ENCODE peak calls at places on chromosomes 3 and 15, in nine cellular contexts. One of them, this sample, is unnamed.

GRCh38 chr3:177603137-177603603 is 405.9 kb upstream of the TBL1XR1 start:
- DNase-seq in stimulated activated naive B cell treated with anti-CD40 and anti-IgM and Interleukin-4, amounts not matched to agents 10 μg/mL and 1 μg/mL and 100 μg/mL, for 72 hours: peak; percentile 14
- DNase-seq in neuronal stem cell: no peak
- DNase-seq in amniotic stem cell: no peak
- DNase-seq in WTC11: no peak
- DNase-seq in PC-3: no peak
- DNase-seq in lung microvascular endothelial cell: no peak
- DNase-seq in COR-L47: no peak
- DNase-seq in NCI-H460: no peak
- DNase-seq in this sample: no peak

GRCh38 chr3:133869601-133870000 is 26.1 kb downstream of the RAB6B start:
- DNase-seq in stimulated activated naive B cell treated with anti-CD40 and anti-IgM and Interleukin-4, amounts not matched to agents 10 μg/mL and 1 μg/mL and 100 μg/mL, for 72 hours: no peak
- DNase-seq in neuronal stem cell: no peak
- DNase-seq in amniotic stem cell: no peak
- DNase-seq in WTC11: no peak
- DNase-seq in PC-3: no peak
- DNase-seq in lung microvascular endothelial cell: no peak
- DNase-seq in COR-L47: no peak
- DNase-seq in NCI-H460: no peak
- DNase-seq in this sample: no peak

GRCh38 chr3:116897382-116897781 is 187.8 kb downstream of the TUSC7 start:
- DNase-seq in stimulated activated naive B cell treated with anti-CD40 and anti-IgM and Interleukin-4, amounts not matched to agents 10 μg/mL and 1 μg/mL and 100 μg/mL, for 72 hours: no peak
- DNase-seq in neuronal stem cell: no peak
- DNase-seq in amniotic stem cell: no peak
- DNase-seq in WTC11: no peak
- DNase-seq in PC-3: no peak
- DNase-seq in lung microvascular endothelial cell: no peak
- DNase-seq in COR-L47: no peak
- DNase-seq in NCI-H460: no peak
- DNase-seq in this sample: no peak

GRCh38 chr3:190442240-190442639 is 7.5 kb downstream of the TMEM207 start:
- DNase-seq in stimulated activated naive B cell treated with anti-CD40 and anti-IgM and Interleukin-4, amounts not matched to agents 10 μg/mL and 1 μg/mL and 100 μg/mL, for 72 hours: no peak
- DNase-seq in neuronal stem cell: no peak
- DNase-seq in amniotic stem cell: no peak
- DNase-seq in WTC11: no peak
- DNase-seq in PC-3: no peak
- DNase-seq in lung microvascular endothelial cell: no peak
- DNase-seq in COR-L47: no peak
- DNase-seq in NCI-H460: no peak
- DNase-seq in this sample: no peak

GRCh38 chr3:52704611-52705437 is 767 bp downstream of the GLT8D1 start:
- DNase-seq in stimulated activated naive B cell treated with anti-CD40 and anti-IgM and Interleukin-4, amounts not matched to agents 10 μg/mL and 1 μg/mL and 100 μg/mL, for 72 hours: no peak
- DNase-seq in neuronal stem cell: no peak
- DNase-seq in amniotic stem cell: no peak
- DNase-seq in WTC11: no peak
- DNase-seq in PC-3: peak; percentile 30
- DNase-seq in lung microvascular endothelial cell: peak; percentile 32
- DNase-seq in COR-L47: no peak
- DNase-seq in NCI-H460: no peak
- DNase-seq in this sample: peak; percentile 72

GRCh38 chr15:71136159-71137137 is 21.2 kb downstream of the THSD4 start:
- DNase-seq in stimulated activated naive B cell treated with anti-CD40 and anti-IgM and Interleukin-4, amounts not matched to agents 10 μg/mL and 1 μg/mL and 100 μg/mL, for 72 hours: no peak
- DNase-seq in neuronal stem cell: no peak
- DNase-seq in amniotic stem cell: peak; percentile 35
- DNase-seq in WTC11: no peak
- DNase-seq in PC-3: peak; percentile 92
- DNase-seq in lung microvascular endothelial cell: peak; percentile 86
- DNase-seq in COR-L47: no peak
- DNase-seq in NCI-H460: no peak
- DNase-seq in this sample: no peak

GRCh38 chr3:122513386-122514122 is 1.2 kb downstream of the KPNA1 start:
- DNase-seq in stimulated activated naive B cell treated with anti-CD40 and anti-IgM and Interleukin-4, amounts not matched to agents 10 μg/mL and 1 μg/mL and 100 μg/mL, for 72 hours: no peak
- DNase-seq in neuronal stem cell: peak; percentile 6
- DNase-seq in amniotic stem cell: peak; percentile 56
- DNase-seq in WTC11: no peak
- DNase-seq in PC-3: peak; percentile 17
- DNase-seq in lung microvascular endothelial cell: peak; percentile 20
- DNase-seq in COR-L47: no peak
- DNase-seq in NCI-H460: no peak
- DNase-seq in this sample: no peak

GRCh38 chr3:148101061-148101460 is 596.6 kb upstream of the AGTR1 start:
- DNase-seq in stimulated activated naive B cell treated with anti-CD40 and anti-IgM and Interleukin-4, amounts not matched to agents 10 μg/mL and 1 μg/mL and 100 μg/mL, for 72 hours: no peak
- DNase-seq in neuronal stem cell: no peak
- DNase-seq in amniotic stem cell: no peak
- DNase-seq in WTC11: no peak
- DNase-seq in PC-3: no peak
- DNase-seq in lung microvascular endothelial cell: no peak
- DNase-seq in COR-L47: no peak
- DNase-seq in NCI-H460: no peak
- DNase-seq in this sample: no peak

GRCh38 chr3:79085166-79085565 is 682.6 kb downstream of the ROBO1 start:
- DNase-seq in stimulated activated naive B cell treated with anti-CD40 and anti-IgM and Interleukin-4, amounts not matched to agents 10 μg/mL and 1 μg/mL and 100 μg/mL, for 72 hours: no peak
- DNase-seq in neuronal stem cell: no peak
- DNase-seq in amniotic stem cell: no peak
- DNase-seq in WTC11: no peak
- DNase-seq in PC-3: no peak
- DNase-seq in lung microvascular endothelial cell: no peak
- DNase-seq in COR-L47: no peak
- DNase-seq in NCI-H460: no peak
- DNase-seq in this sample: no peak

GRCh38 chr3:65974505-65974904 is 64.2 kb downstream of the MAGI1 start:
- DNase-seq in stimulated activated naive B cell treated with anti-CD40 and anti-IgM and Interleukin-4, amounts not matched to agents 10 μg/mL and 1 μg/mL and 100 μg/mL, for 72 hours: no peak
- DNase-seq in neuronal stem cell: no peak
- DNase-seq in amniotic stem cell: no peak
- DNase-seq in WTC11: peak; percentile 23
- DNase-seq in PC-3: no peak
- DNase-seq in lung microvascular endothelial cell: no peak
- DNase-seq in COR-L47: no peak
- DNase-seq in NCI-H460: no peak
- DNase-seq in this sample: no peak

GRCh38 chr15:100945006-100945405 is 25.8 kb downstream of the LRRK1 start:
- DNase-seq in stimulated activated naive B cell treated with anti-CD40 and anti-IgM and Interleukin-4, amounts not matched to agents 10 μg/mL and 1 μg/mL and 100 μg/mL, for 72 hours: no peak
- DNase-seq in neuronal stem cell: no peak
- DNase-seq in amniotic stem cell: no peak
- DNase-seq in WTC11: no peak
- DNase-seq in PC-3: no peak
- DNase-seq in lung microvascular endothelial cell: no peak
- DNase-seq in COR-L47: no peak
- DNase-seq in NCI-H460: no peak
- DNase-seq in this sample: no peak

GRCh38 chr3:190414297-190414696 is 26.3 kb downstream of the CLDN16 start:
- DNase-seq in stimulated activated naive B cell treated with anti-CD40 and anti-IgM and Interleukin-4, amounts not matched to agents 10 μg/mL and 1 μg/mL and 100 μg/mL, for 72 hours: no peak
- DNase-seq in neuronal stem cell: no peak
- DNase-seq in amniotic stem cell: no peak
- DNase-seq in WTC11: no peak
- DNase-seq in PC-3: no peak
- DNase-seq in lung microvascular endothelial cell: no peak
- DNase-seq in COR-L47: no peak
- DNase-seq in NCI-H460: no peak
- DNase-seq in this sample: no peak

GRCh38 chr3:60856299-60857046 is 394.8 kb downstream of the FHIT start:
- DNase-seq in stimulated activated naive B cell treated with anti-CD40 and anti-IgM and Interleukin-4, amounts not matched to agents 10 μg/mL and 1 μg/mL and 100 μg/mL, for 72 hours: no peak
- DNase-seq in neuronal stem cell: no peak
- DNase-seq in amniotic stem cell: no peak
- DNase-seq in WTC11: no peak
- DNase-seq in PC-3: no peak
- DNase-seq in lung microvascular endothelial cell: no peak
- DNase-seq in COR-L47: no peak
- DNase-seq in NCI-H460: no peak
- DNase-seq in this sample: no peak

GRCh38 chr3:146834917-146835316 is 229.8 kb upstream of the PLSCR5 start:
- DNase-seq in stimulated activated naive B cell treated with anti-CD40 and anti-IgM and Interleukin-4, amounts not matched to agents 10 μg/mL and 1 μg/mL and 100 μg/mL, for 72 hours: no peak
- DNase-seq in neuronal stem cell: no peak
- DNase-seq in amniotic stem cell: no peak
- DNase-seq in WTC11: no peak
- DNase-seq in PC-3: no peak
- DNase-seq in lung microvascular endothelial cell: no peak
- DNase-seq in COR-L47: peak; percentile 63
- DNase-seq in NCI-H460: no peak
- DNase-seq in this sample: no peak

GRCh38 chr15:40793216-40793989 is 13.5 kb upstream of the ZFYVE19 start:
- DNase-seq in stimulated activated naive B cell treated with anti-CD40 and anti-IgM and Interleukin-4, amounts not matched to agents 10 μg/mL and 1 μg/mL and 100 μg/mL, for 72 hours: no peak
- DNase-seq in neuronal stem cell: no peak
- DNase-seq in amniotic stem cell: peak; percentile 86
- DNase-seq in WTC11: no peak
- DNase-seq in PC-3: peak; percentile 98
- DNase-seq in lung microvascular endothelial cell: peak; percentile 98
- DNase-seq in COR-L47: no peak
- DNase-seq in NCI-H460: peak; percentile 82
- DNase-seq in this sample: no peak

GRCh38 chr15:47965297-47965696 is 155.5 kb upstream of the SLC24A5 start:
- DNase-seq in stimulated activated naive B cell treated with anti-CD40 and anti-IgM and Interleukin-4, amounts not matched to agents 10 μg/mL and 1 μg/mL and 100 μg/mL, for 72 hours: no peak
- DNase-seq in neuronal stem cell: no peak
- DNase-seq in amniotic stem cell: no peak
- DNase-seq in WTC11: no peak
- DNase-seq in PC-3: no peak
- DNase-seq in lung microvascular endothelial cell: no peak
- DNase-seq in COR-L47: no peak
- DNase-seq in NCI-H460: no peak
- DNase-seq in this sample: no peak

GRCh38 chr3:195907730-195908438 is 467 bp downstream of the TNK2 start:
- DNase-seq in stimulated activated naive B cell treated with anti-CD40 and anti-IgM and Interleukin-4, amounts not matched to agents 10 μg/mL and 1 μg/mL and 100 μg/mL, for 72 hours: peak; percentile 59
- DNase-seq in neuronal stem cell: no peak
- DNase-seq in amniotic stem cell: no peak
- DNase-seq in WTC11: no peak
- DNase-seq in PC-3: peak; percentile 56
- DNase-seq in lung microvascular endothelial cell: no peak
- DNase-seq in COR-L47: no peak
- DNase-seq in NCI-H460: no peak
- DNase-seq in this sample: peak; percentile 75

GRCh38 chr15:95013379-95013778 is 782.0 kb downstream of the MCTP2 start:
- DNase-seq in stimulated activated naive B cell treated with anti-CD40 and anti-IgM and Interleukin-4, amounts not matched to agents 10 μg/mL and 1 μg/mL and 100 μg/mL, for 72 hours: no peak
- DNase-seq in neuronal stem cell: no peak
- DNase-seq in amniotic stem cell: no peak
- DNase-seq in WTC11: no peak
- DNase-seq in PC-3: no peak
- DNase-seq in lung microvascular endothelial cell: no peak
- DNase-seq in COR-L47: no peak
- DNase-seq in NCI-H460: no peak
- DNase-seq in this sample: no peak

GRCh38 chr3:38562467-38562925 is 66.4 kb downstream of the EXOG start:
- DNase-seq in stimulated activated naive B cell treated with anti-CD40 and anti-IgM and Interleukin-4, amounts not matched to agents 10 μg/mL and 1 μg/mL and 100 μg/mL, for 72 hours: no peak
- DNase-seq in neuronal stem cell: no peak
- DNase-seq in amniotic stem cell: no peak
- DNase-seq in WTC11: no peak
- DNase-seq in PC-3: no peak
- DNase-seq in lung microvascular endothelial cell: no peak
- DNase-seq in COR-L47: no peak
- DNase-seq in NCI-H460: no peak
- DNase-seq in this sample: no peak

GRCh38 chr3:16658004-16658932 is 53.0 kb upstream of the DAZL start:
- DNase-seq in stimulated activated naive B cell treated with anti-CD40 and anti-IgM and Interleukin-4, amounts not matched to agents 10 μg/mL and 1 μg/mL and 100 μg/mL, for 72 hours: no peak
- DNase-seq in neuronal stem cell: peak; percentile 73
- DNase-seq in amniotic stem cell: no peak
- DNase-seq in WTC11: peak; percentile 20
- DNase-seq in PC-3: no peak
- DNase-seq in lung microvascular endothelial cell: no peak
- DNase-seq in COR-L47: peak; percentile 61
- DNase-seq in NCI-H460: no peak
- DNase-seq in this sample: peak; percentile 49

GRCh38 chr3:128482857-128483656 is 9.9 kb downstream of the GATA2 start:
- DNase-seq in stimulated activated naive B cell treated with anti-CD40 and anti-IgM and Interleukin-4, amounts not matched to agents 10 μg/mL and 1 μg/mL and 100 μg/mL, for 72 hours: no peak
- DNase-seq in neuronal stem cell: no peak
- DNase-seq in amniotic stem cell: peak; percentile 96
- DNase-seq in WTC11: peak; percentile 47
- DNase-seq in PC-3: peak; percentile 72
- DNase-seq in lung microvascular endothelial cell: peak; percentile 98
- DNase-seq in COR-L47: no peak
- DNase-seq in NCI-H460: no peak
- DNase-seq in this sample: peak; percentile 62

GRCh38 chr3:129576514-129577345 is 29.7 kb downstream of the PLXND1 start:
- DNase-seq in stimulated activated naive B cell treated with anti-CD40 and anti-IgM and Interleukin-4, amounts not matched to agents 10 μg/mL and 1 μg/mL and 100 μg/mL, for 72 hours: peak; percentile 68
- DNase-seq in neuronal stem cell: no peak
- DNase-seq in amniotic stem cell: no peak
- DNase-seq in WTC11: no peak
- DNase-seq in PC-3: no peak
- DNase-seq in lung microvascular endothelial cell: peak; percentile 53
- DNase-seq in COR-L47: peak; percentile 85
- DNase-seq in NCI-H460: no peak
- DNase-seq in this sample: no peak

GRCh38 chr3:180180795-180181194 is 144.1 kb upstream of the PEX5L start:
- DNase-seq in stimulated activated naive B cell treated with anti-CD40 and anti-IgM and Interleukin-4, amounts not matched to agents 10 μg/mL and 1 μg/mL and 100 μg/mL, for 72 hours: no peak
- DNase-seq in neuronal stem cell: no peak
- DNase-seq in amniotic stem cell: no peak
- DNase-seq in WTC11: no peak
- DNase-seq in PC-3: no peak
- DNase-seq in lung microvascular endothelial cell: no peak
- DNase-seq in COR-L47: no peak
- DNase-seq in NCI-H460: no peak
- DNase-seq in this sample: no peak

GRCh38 chr3:111715911-111716523 is 120.9 kb upstream of the ZBED2 start:
- DNase-seq in stimulated activated naive B cell treated with anti-CD40 and anti-IgM and Interleukin-4, amounts not matched to agents 10 μg/mL and 1 μg/mL and 100 μg/mL, for 72 hours: no peak
- DNase-seq in neuronal stem cell: no peak
- DNase-seq in amniotic stem cell: peak; percentile 20
- DNase-seq in WTC11: peak; percentile 27
- DNase-seq in PC-3: peak; percentile 87
- DNase-seq in lung microvascular endothelial cell: peak; percentile 68
- DNase-seq in COR-L47: peak; percentile 69
- DNase-seq in NCI-H460: peak; percentile 49
- DNase-seq in this sample: peak; percentile 34

GRCh38 chr3:52193059-52193458 is 4.9 kb upstream of the ALAS1 start:
- DNase-seq in stimulated activated naive B cell treated with anti-CD40 and anti-IgM and Interleukin-4, amounts not matched to agents 10 μg/mL and 1 μg/mL and 100 μg/mL, for 72 hours: no peak
- DNase-seq in neuronal stem cell: no peak
- DNase-seq in amniotic stem cell: peak; percentile 23
- DNase-seq in WTC11: no peak
- DNase-seq in PC-3: peak; percentile 86
- DNase-seq in lung microvascular endothelial cell: peak; percentile 26
- DNase-seq in COR-L47: no peak
- DNase-seq in NCI-H460: no peak
- DNase-seq in this sample: no peak

GRCh38 chr3:131591394-131591990 is 88.7 kb upstream of the MRPL3 start:
- DNase-seq in stimulated activated naive B cell treated with anti-CD40 and anti-IgM and Interleukin-4, amounts not matched to agents 10 μg/mL and 1 μg/mL and 100 μg/mL, for 72 hours: no peak
- DNase-seq in neuronal stem cell: no peak
- DNase-seq in amniotic stem cell: no peak
- DNase-seq in WTC11: no peak
- DNase-seq in PC-3: peak; percentile 47
- DNase-seq in lung microvascular endothelial cell: peak; percentile 8
- DNase-seq in COR-L47: no peak
- DNase-seq in NCI-H460: no peak
- DNase-seq in this sample: peak; percentile 40

GRCh38 chr3:96900600-96900999 is 86.2 kb downstream of the EPHA6 start:
- DNase-seq in stimulated activated naive B cell treated with anti-CD40 and anti-IgM and Interleukin-4, amounts not matched to agents 10 μg/mL and 1 μg/mL and 100 μg/mL, for 72 hours: no peak
- DNase-seq in neuronal stem cell: no peak
- DNase-seq in amniotic stem cell: no peak
- DNase-seq in WTC11: no peak
- DNase-seq in PC-3: no peak
- DNase-seq in lung microvascular endothelial cell: no peak
- DNase-seq in COR-L47: no peak
- DNase-seq in NCI-H460: no peak
- DNase-seq in this sample: peak; percentile 8

GRCh38 chr15:79321876-79322275 is 11.0 kb downstream of the TMED3 start:
- DNase-seq in stimulated activated naive B cell treated with anti-CD40 and anti-IgM and Interleukin-4, amounts not matched to agents 10 μg/mL and 1 μg/mL and 100 μg/mL, for 72 hours: no peak
- DNase-seq in neuronal stem cell: no peak
- DNase-seq in amniotic stem cell: no peak
- DNase-seq in WTC11: no peak
- DNase-seq in PC-3: no peak
- DNase-seq in lung microvascular endothelial cell: no peak
- DNase-seq in COR-L47: no peak
- DNase-seq in NCI-H460: no peak
- DNase-seq in this sample: no peak

GRCh38 chr3:183192650-183193300 is 30.2 kb upstream of the LAMP3 start:
- DNase-seq in stimulated activated naive B cell treated with anti-CD40 and anti-IgM and Interleukin-4, amounts not matched to agents 10 μg/mL and 1 μg/mL and 100 μg/mL, for 72 hours: no peak
- DNase-seq in neuronal stem cell: no peak
- DNase-seq in amniotic stem cell: no peak
- DNase-seq in WTC11: no peak
- DNase-seq in PC-3: peak; percentile 61
- DNase-seq in lung microvascular endothelial cell: no peak
- DNase-seq in COR-L47: peak; percentile 77
- DNase-seq in NCI-H460: no peak
- DNase-seq in this sample: no peak

GRCh38 chr3:142886938-142887337 is 1.9 kb downstream of the PCOLCE2 start:
- DNase-seq in stimulated activated naive B cell treated with anti-CD40 and anti-IgM and Interleukin-4, amounts not matched to agents 10 μg/mL and 1 μg/mL and 100 μg/mL, for 72 hours: no peak
- DNase-seq in neuronal stem cell: no peak
- DNase-seq in amniotic stem cell: no peak
- DNase-seq in WTC11: no peak
- DNase-seq in PC-3: peak; percentile 78
- DNase-seq in lung microvascular endothelial cell: no peak
- DNase-seq in COR-L47: no peak
- DNase-seq in NCI-H460: no peak
- DNase-seq in this sample: no peak

GRCh38 chr3:61030469-61031035 is 220.7 kb downstream of the FHIT start:
- DNase-seq in stimulated activated naive B cell treated with anti-CD40 and anti-IgM and Interleukin-4, amounts not matched to agents 10 μg/mL and 1 μg/mL and 100 μg/mL, for 72 hours: no peak
- DNase-seq in neuronal stem cell: no peak
- DNase-seq in amniotic stem cell: no peak
- DNase-seq in WTC11: no peak
- DNase-seq in PC-3: peak; percentile 58
- DNase-seq in lung microvascular endothelial cell: no peak
- DNase-seq in COR-L47: no peak
- DNase-seq in NCI-H460: no peak
- DNase-seq in this sample: no peak

This sample was measured in left kidney.